ENCODE peak calls at places on chromosome 22, in four cellular contexts. Y is HCT116, T is lower lobe of right lung, Q is esophagus muscularis mucosa. G is an unnamed sample.
A peak's percentile ranks its signal among the peaks of the same experiment; 100 is the strongest.

GRCh38 chr22:41526802-41527799 is 17.2 kb downstream of the POLR3H start:
- DNase-seq in Y (no peak), T (peak; percentile 67), Q (no peak), G (no peak)

GRCh38 chr22:17117890-17118289 is 3.3 kb downstream of the TMEM121B start:
- DNase-seq in Q (no peak), Y (no peak), T (no peak), G (no peak)

GRCh38 chr22:17475318-17476212 is 87.7 kb upstream of the SLC25A18 start:
- DNase-seq in Q (no peak), Y (no peak), T (no peak), G (no peak)

GRCh38 chr22:44391481-44392445 is 79.0 kb upstream of the SHISAL1 start:
- DNase-seq in T (no peak), Y (no peak), Q (no peak), G (peak; percentile 35)

GRCh38 chr22:17970205-17970708 is 54.1 kb downstream of the MICAL3 start:
- DNase-seq in Y (no peak), T (no peak), Q (no peak), G (no peak)

GRCh38 chr22:17087176-17088131 is 2.7 kb downstream of the IL17RA start:
- DNase-seq in Y (no peak), Q (no peak), T (no peak), G (no peak)

GRCh38 chr22:19289475-19290161 is 1.9 kb downstream of the CLTCL1 start:
- DNase-seq in Y (no peak), T (no peak), Q (peak; percentile 70), G (no peak)

GRCh38 chr22:46072030-46072881 is 78.1 kb upstream of the PPARA start:
- DNase-seq in T (peak; percentile 89), Y (no peak), Q (no peak), G (peak; percentile 75)

GRCh38 chr22:32870474-32870873 is 69.0 kb downstream of the TIMP3 start:
- DNase-seq in Q (no peak), T (no peak), Y (no peak), G (no peak)

GRCh38 chr22:18057568-18058209 is 20.1 kb upstream of the PEX26 start:
- DNase-seq in Q (peak; percentile 96), T (no peak), Y (peak; percentile 61), G (no peak)

GRCh38 chr22:37309221-37310074 is 27.1 kb downstream of the CYTH4 start:
- DNase-seq in Q (no peak), T (no peak), Y (no peak), G (no peak)

GRCh38 chr22:29617922-29618629 is 14.6 kb downstream of the NF2 start:
- DNase-seq in T (no peak), Y (peak; percentile 71), Q (no peak), G (no peak)

GRCh38 chr22:41271787-41272186 is 14.2 kb downstream of the RANGAP1 start:
- DNase-seq in Y (no peak), T (no peak), Q (no peak), G (no peak)

GRCh38 chr22:44701824-44702478 is at the start of gene PRR5:
- DNase-seq in Q (no peak), T (peak; percentile 89), Y (peak; percentile 51), G (peak; percentile 59)

GRCh38 chr22:45756558-45756957 is 84.9 kb downstream of the ATXN10 start:
- DNase-seq in Q (no peak), Y (no peak), T (no peak), G (no peak)

GRCh38 chr22:43152355-43153071 is 1.2 kb downstream of the TSPO start:
- DNase-seq in Y (no peak), Q (no peak), T (peak; percentile 91), G (peak; percentile 74)

GRCh38 chr22:43151251-43152000 is at the start of gene TSPO:
- DNase-seq in Y (no peak), T (peak; percentile 88), Q (peak; percentile 95), G (peak; percentile 62)

GRCh38 chr22:43153916-43154315 is 2.6 kb downstream of the TSPO start:
- DNase-seq in T (no peak), Q (no peak), Y (no peak), G (no peak)

GRCh38 chr22:43150731-43151206 is 590 bp upstream of the TSPO start:
- DNase-seq in Y (no peak), Q (no peak), T (no peak), G (no peak)

GRCh38 chr22:43152001-43152354 is 619 bp downstream of the TSPO start:
- DNase-seq in T (no peak), Q (no peak), Y (no peak), G (no peak)
- H3K27ac ChIP-seq in T (peak overlapping the region; percentile 92), Q (peak overlapping the region; percentile 79), Y (peak overlapping the region; percentile 92), G (peak overlapping the region; percentile 93)

GRCh38 chr22:22735695-22736611 is 91.5 kb downstream of the GGTLC2 start:
- DNase-seq in Y (no peak), Q (peak; percentile 66), T (no peak), G (no peak)
- H3K4me1 ChIP-seq in Y (no peaks in the 10 kb centered on the region), Q (no peaks in the 10 kb centered on the region), T (no peaks in the 10 kb centered on the region), G (no peaks in the 10 kb centered on the region)

GRCh38 chr22:49197986-49198704 is 629.5 kb downstream of the BRD1 start:
- DNase-seq in T (no peak), Y (no peak), Q (no peak), G (no peak)

GRCh38 chr22:49195636-49196035 is 632.0 kb downstream of the BRD1 start:
- DNase-seq in Y (no peak), Q (no peak), T (no peak), G (no peak)

GRCh38 chr22:49197500-49197899 is 630.2 kb downstream of the BRD1 start:
- DNase-seq in T (no peak), Y (no peak), Q (no peak), G (no peak)

GRCh38 chr22:49193901-49194465 is 633.7 kb downstream of the BRD1 start:
- DNase-seq in Q (no peak), T (no peak), Y (no peak), G (no peak)

GRCh38 chr22:49196046-49196511 is 631.6 kb downstream of the BRD1 start:
- DNase-seq in Y (no peak), T (no peak), Q (no peak), G (peak; percentile 40)
- H3K27ac ChIP-seq in Y (no peak overlapping the region), T (no peak overlapping the region), Q (no peak overlapping the region), G (no peak overlapping the region)

DNA sequence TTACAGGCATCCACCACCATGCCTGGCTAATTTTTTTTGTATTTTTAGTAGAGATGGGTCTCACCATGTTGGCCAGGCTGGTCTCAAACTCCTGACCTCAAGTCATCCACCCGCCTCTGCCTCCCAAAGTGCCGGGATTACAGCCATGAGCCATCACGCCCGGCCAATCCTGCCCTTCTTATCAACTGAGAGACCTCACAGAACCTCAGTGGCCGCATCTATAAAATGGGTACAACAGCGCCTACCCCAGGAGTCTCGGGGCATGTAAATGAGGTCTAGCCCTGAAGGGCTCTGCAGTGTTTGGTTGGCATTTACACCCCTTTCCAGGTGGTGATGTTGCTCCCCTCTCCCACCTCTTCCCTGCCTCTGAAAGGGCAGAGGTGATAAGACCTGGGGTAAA is 11.7 kb downstream of the SYNGR1 start:
- DNase-seq in Q (no peak), Y (no peak), T (no peak), G (no peak)
- H3K4me1 ChIP-seq in Q (peaks cover 21% of the 10 kb centered on the region), Y (peaks cover 18% of the 10 kb centered on the region), T (no peaks in the 10 kb centered on the region), G (no peaks in the 10 kb centered on the region)

DNA sequence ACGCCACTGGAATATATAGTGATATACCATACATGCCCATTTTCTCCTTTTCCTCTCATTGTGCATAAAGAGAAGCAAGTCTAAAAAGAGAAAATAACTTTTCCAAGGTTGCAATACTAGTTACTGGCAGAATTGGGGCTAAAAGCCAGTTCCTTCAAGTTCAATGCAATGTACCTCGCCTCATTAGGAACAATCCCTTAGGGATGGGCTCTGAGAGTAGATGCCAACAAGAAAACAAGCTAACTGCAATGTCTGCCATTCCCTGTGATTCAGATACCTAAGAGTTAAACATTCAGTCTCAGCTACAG is 114.3 kb downstream of the RBFOX2 start:
- DNase-seq in Y (no peak), Q (no peak), T (no peak), G (no peak)
- H3K27ac ChIP-seq in Y (no peak overlapping the region), Q (peak overlapping the region; percentile 81), T (peak overlapping the region; percentile 75), G (peak overlapping the region; percentile 80)

GRCh38 chr22:24433868-24434471 is 6.6 kb downstream of the ADORA2A start:
- DNase-seq in Q (no peak), T (no peak), Y (no peak), G (no peak)

GRCh38 chr22:24436553-24436952 is 9.2 kb downstream of the ADORA2A start:
- DNase-seq in T (no peak), Y (no peak), Q (no peak), G (no peak)

GRCh38 chr22:24434472-24435322 is 7.3 kb downstream of the ADORA2A start:
- DNase-seq in Y (no peak), Q (no peak), T (no peak), G (no peak)

GRCh38 chr22:24435861-24436351 is 8.5 kb downstream of the ADORA2A start:
- DNase-seq in Y (no peak), T (no peak), Q (no peak), G (no peak)

GRCh38 chr22:24435323-24435645 is 7.9 kb downstream of the ADORA2A start:
- DNase-seq in Q (no peak), Y (no peak), T (no peak), G (no peak)
- H3K4me1 ChIP-seq in Q (peaks cover 51% of the 10 kb centered on the region), Y (no peaks in the 10 kb centered on the region), T (peaks cover 63% of the 10 kb centered on the region), G (peaks cover 7% of the 10 kb centered on the region)

GRCh38 chr22:49693848-49694247 is 133.8 kb downstream of the BRD1 start:
- DNase-seq in Q (no peak), Y (no peak), T (no peak), G (no peak)

GRCh38 chr22:49692499-49693225 is 135.0 kb downstream of the BRD1 start:
- DNase-seq in Y (no peak), T (no peak), Q (no peak), G (no peak)

GRCh38 chr22:49697047-49697446 is 130.6 kb downstream of the BRD1 start:
- DNase-seq in Y (no peak), T (no peak), Q (no peak), G (no peak)

GRCh38 chr22:49693416-49693815 is 134.3 kb downstream of the BRD1 start:
- DNase-seq in Y (no peak), Q (no peak), T (no peak), G (no peak)

GRCh38 chr22:49694462-49695260 is 133.0 kb downstream of the BRD1 start:
- DNase-seq in Y (no peak), Q (no peak), T (no peak), G (peak; percentile 38)
- H3K27ac ChIP-seq in Y (no peak overlapping the region), Q (no peak overlapping the region), T (no peak overlapping the region), G (no peak overlapping the region)

G was measured in breast epithelium.